ENCODE peak calls at places on chromosome 11, in seven cellular contexts. I is A549, N is tibial nerve, B is right lobe of liver, G is spleen, L is cardiac muscle cell, O is lung. R is an unnamed sample.

GRCh38 chr11:3101921-3102640 is 44.9 kb upstream of the CARS1 start:
- DNase-seq in B (no peak), L (no peak), I (no peak), N (no peak), O (no peak), G (no peak), R (no peak)

GRCh38 chr11:93735627-93736026 is 5.7 kb downstream of the TAF1D start:
- DNase-seq in L (no peak), B (no peak), O (no peak), G (no peak), I (no peak), N (no peak), R (no peak)

GRCh38 chr11:115618428-115618827 is 114.2 kb upstream of the CADM1 start:
- DNase-seq in N (no peak), O (no peak), L (peak), I (no peak), G (no peak), B (no peak), R (no peak)

GRCh38 chr11:50246699-50247098 is 214.0 kb downstream of the OR4C45 start:
- DNase-seq in B (no peak), N (no peak), O (no peak), L (no peak), G (no peak), I (no peak), R (no peak)

GRCh38 chr11:4539603-4540219 is 5.3 kb upstream of the OR52M1 start:
- DNase-seq in O (peak), B (peak), I (peak), L (peak), G (peak), N (peak), R (no peak)

GRCh38 chr11:79055866-79056632 is 384.8 kb downstream of the TENM4 start:
- DNase-seq in O (no peak), I (no peak), L (peak), G (no peak), N (no peak), B (no peak), R (no peak)

GRCh38 chr11:12473366-12473765 is 96.0 kb downstream of the PARVA start:
- DNase-seq in N (no peak), G (no peak), O (no peak), B (no peak), I (no peak), L (no peak), R (no peak)

GRCh38 chr11:19968860-19969259 is 191.4 kb downstream of the DBX1 start:
- DNase-seq in B (no peak), L (no peak), G (no peak), I (no peak), O (no peak), N (no peak), R (no peak)

GRCh38 chr11:46693597-46694012 is 6.8 kb downstream of the ARHGAP1 start:
- DNase-seq in L (peak), N (no peak), I (no peak), G (no peak), B (no peak), O (no peak), R (no peak)

GRCh38 chr11:61107888-61108287 is 5.6 kb downstream of the CD5 start:
- DNase-seq in B (no peak), L (no peak), G (no peak), O (no peak), N (no peak), I (no peak), R (no peak)

DNA sequence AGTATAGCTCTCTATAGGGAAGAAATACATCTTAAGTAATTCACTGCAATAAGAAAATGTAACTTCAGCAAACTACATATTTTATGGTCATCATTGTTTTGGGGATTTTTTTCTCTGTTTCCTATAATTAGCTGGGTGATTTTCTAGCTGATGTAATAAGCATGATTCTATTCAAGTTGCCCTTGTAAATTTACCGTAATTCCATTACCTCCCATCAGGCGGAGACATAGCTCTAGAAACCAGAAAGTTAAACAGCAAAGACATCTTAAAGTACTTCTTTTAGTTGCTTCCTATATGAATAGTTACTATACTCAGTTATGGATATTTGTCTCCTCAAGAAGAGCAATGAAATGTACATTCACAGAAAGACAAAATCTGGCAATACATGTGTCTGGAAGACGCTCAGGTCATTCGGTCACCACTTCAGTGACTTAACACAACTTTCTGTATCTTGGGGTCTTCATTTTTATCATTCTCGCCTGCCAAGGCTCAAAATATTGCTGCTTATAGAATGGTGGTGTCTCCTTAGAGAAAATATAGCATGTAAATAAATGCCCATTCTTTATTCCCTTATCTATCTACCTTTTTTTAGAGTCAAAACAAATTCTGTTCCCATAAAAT is 239.9 kb upstream of the ZC3H12C start:
- DNase-seq in G (no peak), N (no peak), L (peak), I (no peak), B (no peak), O (no peak), R (no peak)
- TF ChIP-seq CTCF in G (peak), N (peak), L (peak), I (peak), B (peak), O (no peak), R (peak)

GRCh38 chr11:108222686-108223448 is at the start of gene ATM:
- DNase-seq in I (peak), O (peak), G (peak), B (peak), N (peak), L (peak), R (peak)
- TF ChIP-seq CTCF in I (peak), O (peak), G (peak), B (peak), N (peak), L (peak), R (peak)

DNA sequence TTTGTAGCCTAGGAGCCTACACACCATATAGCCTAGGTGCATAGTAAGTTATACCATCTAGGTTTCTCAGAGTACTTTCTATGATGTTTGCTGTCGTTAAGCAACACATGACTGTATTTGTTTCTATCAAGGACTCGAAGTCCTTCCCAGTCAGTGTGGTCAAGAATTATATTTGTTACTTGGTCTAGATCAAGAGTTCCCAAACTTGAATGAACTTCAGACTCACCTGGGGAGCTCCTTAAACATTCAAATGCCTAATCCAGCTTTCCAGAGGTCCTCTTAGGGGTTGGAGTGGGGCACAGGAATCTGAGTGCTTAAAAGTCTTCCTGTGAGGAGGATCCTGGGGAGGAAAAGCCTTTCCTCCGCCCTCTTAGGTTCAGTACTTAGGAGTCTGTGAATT is 41.5 kb upstream of the PAMR1 start:
- DNase-seq in I (no peak), G (no peak), L (no peak), N (no peak), O (no peak), B (no peak), R (no peak)
- TF ChIP-seq CTCF in I (no peak), G (no peak), L (no peak), N (no peak), O (no peak), B (no peak), R (no peak)

GRCh38 chr11:14249121-14249963 is 109.6 kb downstream of the RRAS2 start:
- DNase-seq in I (peak), L (peak), G (peak), B (peak), N (peak), O (peak), R (no peak)

GRCh38 chr11:14253878-14254277 is 105.1 kb downstream of the RRAS2 start:
- DNase-seq in L (no peak), B (no peak), O (peak), G (no peak), N (no peak), I (no peak), R (no peak)

GRCh38 chr11:14251754-14252153 is 107.2 kb downstream of the RRAS2 start:
- DNase-seq in O (no peak), N (no peak), B (no peak), G (no peak), I (no peak), L (no peak), R (no peak)

GRCh38 chr11:14254533-14255530 is 104.2 kb downstream of the RRAS2 start:
- DNase-seq in N (no peak), L (no peak), O (no peak), B (no peak), I (no peak), G (peak), R (no peak)

GRCh38 chr11:14253437-14253836 is 105.5 kb downstream of the RRAS2 start:
- DNase-seq in B (no peak), I (no peak), G (no peak), N (no peak), L (peak), O (no peak), R (no peak)
- TF ChIP-seq CTCF in B (no peak), I (no peak), G (no peak), N (no peak), L (no peak), O (no peak), R (no peak)

GRCh38 chr11:1151366-1152315 is 6.1 kb upstream of the MUC5AC start:
- DNase-seq in I (no peak), B (peak), N (no peak), L (no peak), G (peak), O (no peak), R (peak)

GRCh38 chr11:1153951-1154487 is 3.7 kb upstream of the MUC5AC start:
- DNase-seq in G (peak), O (peak), N (no peak), L (peak), I (peak), B (peak), R (peak)

GRCh38 chr11:1153105-1153950 is 4.4 kb upstream of the MUC5AC start:
- DNase-seq in O (no peak), G (no peak), I (peak), L (no peak), B (peak), N (no peak), R (no peak)

GRCh38 chr11:1150769-1151365 is 6.9 kb upstream of the MUC5AC start:
- DNase-seq in B (peak), L (peak), N (no peak), I (no peak), G (no peak), O (no peak), R (peak)

GRCh38 chr11:1152316-1153104 is 5.2 kb upstream of the MUC5AC start:
- DNase-seq in N (no peak), I (peak), L (peak), B (peak), O (no peak), G (peak), R (peak)
- TF ChIP-seq CTCF in N (no peak), I (no peak), L (no peak), B (no peak), O (no peak), G (no peak), R (no peak)

DNA sequence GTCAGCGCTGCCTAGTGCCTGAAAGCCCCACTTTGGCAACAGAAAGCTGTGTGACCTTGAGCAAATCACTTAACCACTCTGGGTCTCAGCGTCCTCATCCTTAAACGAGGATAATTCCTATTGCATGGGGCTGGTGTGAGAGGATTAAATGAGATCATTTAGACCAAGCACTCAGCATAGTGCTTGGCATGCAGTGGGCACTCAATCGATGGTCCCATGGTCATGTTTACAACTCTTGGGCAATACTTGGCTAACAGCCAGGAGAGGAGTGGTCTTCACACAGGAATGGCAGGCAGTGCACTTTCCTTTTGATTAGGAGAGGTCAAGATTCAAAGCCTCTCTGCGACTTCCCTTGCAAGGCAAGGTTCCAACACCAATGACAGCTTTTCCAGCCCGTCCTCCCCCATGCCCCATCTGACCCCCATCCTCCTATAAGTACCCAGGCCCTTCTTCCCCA is 14.1 kb downstream of the TNKS1BP1 start:
- DNase-seq in I (no peak), G (no peak), B (peak), O (peak), N (no peak), L (peak), R (no peak)
- TF ChIP-seq CTCF in I (no peak), G (no peak), B (no peak), O (no peak), N (no peak), L (no peak), R (no peak)